ENCODE peak calls at places on chromosomes 4 and X, in four cellular contexts. X is IMR-90, Y is adrenal gland, D is sigmoid colon. B is an unnamed sample.

GRCh38 chrX:49184294-49185061 is 1.7 kb downstream of the PRICKLE3 start:
- DNase-seq in X (peak; percentile 83), Y (peak; percentile 93), D (peak; percentile 97), B (peak; percentile 95)

GRCh38 chr4:14225683-14226207 is 598.2 kb upstream of the BOD1L1 start:
- DNase-seq in X (no peak), Y (no peak), D (no peak), B (no peak)

GRCh38 chr4:17447675-17448298 is 64.1 kb downstream of the QDPR start:
- DNase-seq in X (peak; percentile 81), Y (peak; percentile 44), D (no peak), B (no peak)

GRCh38 chr4:119785963-119786362 is 157.4 kb upstream of the PDE5A start:
- DNase-seq in X (peak; percentile 23), Y (no peak), D (no peak), B (no peak)

GRCh38 chr4:85942107-85942506 is 417.7 kb downstream of the MAPK10 start:
- DNase-seq in X (no peak), Y (no peak), D (no peak), B (no peak)

GRCh38 chr4:76943129-76943620 is 6.4 kb upstream of the SEPTIN11 start:
- DNase-seq in X (peak; percentile 75), Y (peak; percentile 31), D (no peak), B (no peak)

GRCh38 chr4:119211856-119212250 is 660 bp upstream of the USP53 start:
- DNase-seq in X (no peak), Y (no peak), D (no peak), B (no peak)

GRCh38 chrX:15926622-15927021 is 72.0 kb upstream of the AP1S2 start:
- DNase-seq in X (no peak), Y (no peak), D (no peak), B (no peak)

GRCh38 chrX:41259516-41259915 is 74.4 kb upstream of the DDX3X start:
- DNase-seq in X (peak; percentile 28), Y (no peak), D (no peak), B (no peak)

GRCh38 chr4:156953951-156954350 is 17.6 kb downstream of the PDGFC start:
- DNase-seq in X (no peak), Y (no peak), D (no peak), B (no peak)

GRCh38 chr4:69617083-69617694 is 22.3 kb downstream of the UGT2A2 start:
- DNase-seq in X (peak; percentile 12), Y (no peak), D (no peak), B (no peak)

GRCh38 chrX:46849933-46850332 is 13.1 kb downstream of the RP2 start:
- DNase-seq in X (peak; percentile 34), Y (no peak), D (no peak), B (no peak)

GRCh38 chr4:31844350-31844749 is 1124.2 kb downstream of the PCDH7 start:
- DNase-seq in X (no peak), Y (no peak), D (no peak), B (no peak)

GRCh38 chrX:119529355-119530276 is 35.6 kb downstream of the STEEP1 start:
- DNase-seq in X (no peak), Y (no peak), D (no peak), B (peak; percentile 18)

GRCh38 chr4:52957220-52957686 is 95.1 kb downstream of the RASL11B start:
- DNase-seq in X (peak; percentile 58), Y (no peak), D (no peak), B (peak; percentile 33)

GRCh38 chrX:49053223-49054072 is 5.4 kb upstream of the CCDC120 start:
- DNase-seq in X (peak; percentile 43), Y (peak; percentile 49), D (peak; percentile 79), B (peak; percentile 62)

GRCh38 chr4:82739292-82740190 is 59.1 kb downstream of the SCD5 start:
- DNase-seq in X (peak; percentile 40), Y (peak; percentile 64), D (peak; percentile 70), B (peak; percentile 24)

GRCh38 chr4:142696334-142697122 is 149.6 kb downstream of the INPP4B start:
- DNase-seq in X (no peak), Y (no peak), D (no peak), B (no peak)

GRCh38 chrX:1468250-1468772 is 15.6 kb upstream of the ASMTL start:
- DNase-seq in X (no peak), Y (no peak), D (peak; percentile 53), B (no peak)

GRCh38 chr4:2286904-2287593 is 25.1 kb upstream of the MXD4 start:
- DNase-seq in X (peak; percentile 4), Y (peak; percentile 8), D (peak; percentile 10), B (no peak)

GRCh38 chr4:112857461-112857860 is 192.0 kb upstream of the ANK2 start:
- DNase-seq in X (peak; percentile 80), Y (peak; percentile 16), D (no peak), B (no peak)

GRCh38 chr4:61003301-61003700 is 196.8 kb upstream of the ADGRL3 start:
- DNase-seq in X (peak; percentile 2), Y (no peak), D (no peak), B (no peak)

GRCh38 chr4:107863416-107863815 is 38.7 kb downstream of the SGMS2 start:
- DNase-seq in X (peak; percentile 42), Y (no peak), D (no peak), B (no peak)

GRCh38 chrX:34654939-34655338 is 2.1 kb downstream of the TMEM47 start:
- DNase-seq in X (no peak), Y (no peak), D (no peak), B (no peak)

GRCh38 chrX:69179380-69179911 is 14.2 kb upstream of the PJA1 start:
- DNase-seq in X (peak; percentile 29), Y (no peak), D (no peak), B (peak; percentile 60)

GRCh38 chrX:74325130-74326059 is 21.4 kb downstream of the ZCCHC13 start:
- DNase-seq in X (no peak), Y (no peak), D (no peak), B (no peak)

GRCh38 chr4:110164856-110165255 is 33.6 kb downstream of the ELOVL6 start:
- DNase-seq in X (no peak), Y (no peak), D (no peak), B (no peak)

GRCh38 chr4:151173751-151174325 is 74.4 kb downstream of the RPS3A start:
- DNase-seq in X (peak; percentile 16), Y (peak; percentile 29), D (peak; percentile 89), B (peak; percentile 80)

GRCh38 chr4:5956285-5957021 is 61.8 kb downstream of the C4orf50 start:
- DNase-seq in X (no peak), Y (peak; percentile 92), D (no peak), B (peak; percentile 61)

GRCh38 chrX:75623535-75623934 is 100.7 kb upstream of the ZDHHC15 start:
- DNase-seq in X (no peak), Y (no peak), D (no peak), B (no peak)

GRCh38 chrX:100750901-100751300 is 19.0 kb upstream of the SYTL4 start:
- DNase-seq in X (no peak), Y (no peak), D (no peak), B (no peak)

GRCh38 chr4:168511780-168512467 is 15.1 kb downstream of the PALLD start:
- DNase-seq in X (no peak), Y (no peak), D (no peak), B (no peak)

GRCh38 chrX:34810364-34810763 is 132.2 kb upstream of the FAM47B start:
- DNase-seq in X (peak; percentile 60), Y (no peak), D (no peak), B (no peak)

GRCh38 chr4:8410641-8411271 is 29.8 kb downstream of the ACOX3 start:
- DNase-seq in X (peak; percentile 59), Y (no peak), D (no peak), B (peak; percentile 69)

GRCh38 chrX:119429471-119429870 is 30.3 kb downstream of the SLC25A43 start:
- DNase-seq in X (no peak), Y (no peak), D (no peak), B (no peak)

GRCh38 chr4:53315300-53315699 is 50.6 kb downstream of the SCFD2 start:
- DNase-seq in X (no peak), Y (no peak), D (no peak), B (no peak)

GRCh38 chr4:41795796-41796195 is 47.3 kb upstream of the PHOX2B start:
- DNase-seq in X (no peak), Y (no peak), D (no peak), B (no peak)
- H3K27me3 ChIP-seq in X (peaks cover 13% of the 10 kb centered on the region), Y (no peaks in the 10 kb centered on the region), D (no peaks in the 10 kb centered on the region), B (no peaks in the 10 kb centered on the region)

DNA sequence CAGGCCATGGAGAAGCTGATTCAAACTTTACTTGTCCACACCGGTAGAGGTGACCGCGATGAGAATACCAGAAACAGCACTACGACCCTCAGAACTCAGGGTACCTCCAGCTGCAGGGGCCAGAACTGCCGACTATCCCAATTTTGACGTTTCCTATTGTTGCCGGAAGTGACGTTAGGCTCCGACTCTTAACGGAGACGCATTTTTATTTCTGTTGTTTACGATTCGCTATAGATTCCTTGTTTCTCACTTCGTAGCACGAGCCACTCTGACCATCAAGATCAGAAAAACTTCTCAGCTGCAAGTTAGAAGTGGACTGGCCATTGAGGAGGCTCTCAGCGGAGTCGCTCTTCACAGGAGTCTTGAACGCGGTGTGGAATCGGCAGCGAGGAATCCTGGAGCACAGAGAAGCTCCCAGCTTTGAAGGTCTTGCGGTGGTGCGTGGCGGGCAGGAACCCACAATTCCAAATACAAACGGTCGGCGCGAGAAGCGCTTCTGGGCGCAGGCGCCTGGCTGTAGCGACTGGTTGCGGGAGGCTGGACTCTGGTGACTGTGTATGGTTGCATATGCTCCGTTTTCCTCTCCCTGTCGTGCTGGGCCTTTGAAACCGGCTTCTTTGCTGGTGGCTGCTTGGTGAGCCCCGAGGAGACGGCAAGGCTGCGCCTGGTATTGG is at the start of the genes CEP44 and FBXO8:
- DNase-seq in X (peak; percentile 78), Y (peak; percentile 69), D (peak; percentile 87), B (peak; percentile 61)
- TF ChIP-seq POLR2A in X (peak; percentile 22), Y (peak; percentile 74), D (no peak), B (no peak)

GRCh38 chr4:94936854-94937253 is 179.1 kb downstream of the BMPR1B start:
- DNase-seq in X (no peak), Y (no peak), D (no peak), B (no peak)
- TF ChIP-seq CTCF in X (no peak), Y (no peak), D (no peak), B (no peak)

GRCh38 chr4:832108-832507 is 6.2 kb upstream of the CPLX1 start:
- DNase-seq in X (no peak), Y (peak; percentile 6), D (no peak), B (no peak)

GRCh38 chr4:831483-831805 is 5.5 kb upstream of the CPLX1 start:
- DNase-seq in X (no peak), Y (peak; percentile 7), D (no peak), B (no peak)

GRCh38 chr4:829761-830655 is 4.1 kb upstream of the CPLX1 start:
- DNase-seq in X (no peak), Y (peak; percentile 13), D (peak; percentile 53), B (no peak)

GRCh38 chr4:832536-832935 is 6.6 kb upstream of the CPLX1 start:
- DNase-seq in X (no peak), Y (peak; percentile 14), D (no peak), B (no peak)

GRCh38 chr4:830776-831482 is 5.0 kb upstream of the CPLX1 start:
- DNase-seq in X (no peak), Y (peak; percentile 10), D (peak; percentile 34), B (no peak)
- H3K27me3 ChIP-seq in X (peaks cover 45% of the 10 kb centered on the region), Y (no peaks in the 10 kb centered on the region), D (peaks cover 16% of the 10 kb centered on the region), B (peaks cover 8% of the 10 kb centered on the region)

GRCh38 chr4:145302725-145303124 is 122.3 kb upstream of the OTUD4 start:
- DNase-seq in X (no peak), Y (no peak), D (no peak), B (no peak)

GRCh38 chr4:145307763-145308430 is 127.5 kb upstream of the OTUD4 start:
- DNase-seq in X (no peak), Y (no peak), D (no peak), B (no peak)

GRCh38 chr4:145307120-145307519 is 126.7 kb upstream of the OTUD4 start:
- DNase-seq in X (no peak), Y (no peak), D (no peak), B (no peak)

GRCh38 chr4:145308598-145308997 is 128.2 kb upstream of the OTUD4 start:
- DNase-seq in X (peak; percentile 22), Y (no peak), D (no peak), B (no peak)
- TF ChIP-seq POLR2A in X (no peak), Y (no peak), D (no peak), B (no peak)

B was measured in uterus.